ENCODE peak calls at places on chromosomes 11 and 22, in seven cellular contexts. C is GM23338, U is SK-N-SH, X is transverse colon, O is sigmoid colon, I is HCT116, P is breast epithelium. D is an unnamed sample.

GRCh38 chr11:75406338-75406777 is 7.0 kb downstream of the RPS3 start:
- DNase-seq in I (no peak), X (no peak), P (no peak), C (no peak), O (no peak), U (peak; percentile 61), D (no peak)

GRCh38 chr11:79007811-79008294 is 433.0 kb downstream of the TENM4 start:
- DNase-seq in O (no peak), C (no peak), I (no peak), U (no peak), X (no peak), P (no peak), D (no peak)

GRCh38 chr11:132220464-132220863 is 850.0 kb downstream of the NTM start:
- DNase-seq in X (no peak), U (no peak), O (no peak), P (no peak), I (no peak), C (no peak), D (no peak)

GRCh38 chr11:107705027-107705426 is 6.8 kb downstream of the SLN start:
- DNase-seq in P (no peak), U (no peak), I (no peak), O (no peak), C (no peak), X (no peak), D (no peak)

GRCh38 chr22:22401381-22401780 is 107.2 kb downstream of the ZNF280B start:
- DNase-seq in X (no peak), O (no peak), P (no peak), I (no peak), C (no peak), U (no peak), D (no peak)

GRCh38 chr11:77471520-77472234 is 2.2 kb downstream of the PAK1 start:
- DNase-seq in O (no peak), P (no peak), U (peak; percentile 46), X (peak; percentile 67), C (peak; percentile 63), I (no peak), D (peak; percentile 63)

GRCh38 chr11:82858556-82859091 is 41.6 kb downstream of the PRCP start:
- DNase-seq in I (no peak), C (no peak), O (no peak), X (no peak), P (no peak), U (no peak), D (no peak)

GRCh38 chr22:20509344-20510047 is 2.1 kb downstream of the MED15 start:
- DNase-seq in X (peak; percentile 79), O (peak; percentile 89), C (peak; percentile 41), I (no peak), U (peak; percentile 48), P (no peak), D (peak; percentile 67)

GRCh38 chr22:36953239-36954080 is 40.0 kb downstream of the CSF2RB start:
- DNase-seq in U (no peak), O (no peak), P (no peak), C (no peak), I (no peak), X (no peak), D (no peak)

GRCh38 chr11:47854667-47855066 is 6.5 kb upstream of the NUP160 start:
- DNase-seq in I (no peak), C (no peak), X (no peak), U (no peak), O (no peak), P (no peak), D (no peak)

GRCh38 chr11:3196161-3197043 is 22.2 kb downstream of the MRGPRG start:
- DNase-seq in I (no peak), X (peak; percentile 5), C (no peak), U (peak; percentile 75), P (peak; percentile 43), O (peak; percentile 52), D (no peak)

GRCh38 chr11:44733877-44734276 is 7.1 kb downstream of the TSPAN18 start:
- DNase-seq in C (peak; percentile 70), I (no peak), O (no peak), U (no peak), X (no peak), P (no peak), D (no peak)

GRCh38 chr11:117523680-117524079 is 196.0 kb downstream of the CEP164 start:
- DNase-seq in P (no peak), I (no peak), X (no peak), O (no peak), C (no peak), U (no peak), D (no peak)

GRCh38 chr11:133619973-133620372 is 87.7 kb upstream of the OPCML start:
- DNase-seq in C (peak; percentile 29), P (no peak), O (no peak), X (no peak), U (peak; percentile 29), I (no peak), D (no peak)

GRCh38 chr22:36052505-36052941 is 23.9 kb upstream of the RBFOX2 start:
- DNase-seq in U (no peak), P (no peak), C (no peak), I (peak; percentile 77), O (no peak), X (no peak), D (peak; percentile 17)

GRCh38 chr11:102592634-102593581 is 32.2 kb downstream of the MMP20 start:
- DNase-seq in O (no peak), C (peak; percentile 72), U (peak; percentile 12), I (peak; percentile 64), P (no peak), X (no peak), D (no peak)

GRCh38 chr11:46385169-46386004 is 3.9 kb downstream of the MDK start:
- DNase-seq in X (no peak), I (no peak), P (no peak), C (no peak), U (no peak), O (no peak), D (no peak)

GRCh38 chr11:132895340-132895739 is 637.0 kb downstream of the OPCML start:
- DNase-seq in U (no peak), P (no peak), X (no peak), O (no peak), I (no peak), C (no peak), D (no peak)

GRCh38 chr11:75276696-75277095 is 36.1 kb downstream of the TPBGL start:
- DNase-seq in C (peak; percentile 32), O (peak; percentile 52), I (no peak), U (no peak), P (no peak), X (no peak), D (no peak)

GRCh38 chr11:82960779-82961143 is 59.2 kb downstream of the DDIAS start:
- DNase-seq in U (no peak), I (no peak), O (no peak), C (no peak), X (no peak), P (no peak), D (no peak)

GRCh38 chr22:30393885-30394284 is 2.9 kb upstream of the SEC14L2 start:
- DNase-seq in X (no peak), O (no peak), I (no peak), U (no peak), C (no peak), P (no peak), D (no peak)

GRCh38 chr11:64246874-64247728 is at the start of gene PPP1R14B:
- DNase-seq in O (peak; percentile 93), C (peak; percentile 95), U (peak; percentile 95), X (peak; percentile 92), P (peak; percentile 85), I (no peak), D (peak; percentile 83)

GRCh38 chr11:117658809-117659208 is 138.2 kb downstream of the DSCAML1 start:
- DNase-seq in P (no peak), O (no peak), I (no peak), U (no peak), X (peak; percentile 39), C (no peak), D (no peak)

GRCh38 chr11:67118801-67119576 is at the start of gene KDM2A:
- DNase-seq in C (peak; percentile 97), U (peak; percentile 100), I (peak; percentile 96), P (peak; percentile 99), O (peak; percentile 100), X (peak; percentile 99), D (peak; percentile 99)
- TF ChIP-seq CTCF in C (peak; percentile 43), U (no peak), I (no peak), P (no peak), O (no peak), X (no peak), D (peak; percentile 52)

GRCh38 chr22:46694423-46695170 is 43.5 kb downstream of the CERK start:
- DNase-seq in C (no peak), O (peak; percentile 61), P (no peak), U (no peak), I (no peak), X (no peak), D (no peak)

GRCh38 chr22:46696225-46696518 is 41.9 kb downstream of the CERK start:
- DNase-seq in C (no peak), U (peak; percentile 21), X (no peak), P (no peak), I (no peak), O (peak; percentile 63), D (no peak)

GRCh38 chr22:46696614-46697013 is 41.4 kb downstream of the CERK start:
- DNase-seq in C (no peak), U (peak; percentile 38), X (no peak), I (no peak), P (no peak), O (peak; percentile 48), D (no peak)

GRCh38 chr22:46693634-46694422 is 44.2 kb downstream of the CERK start:
- DNase-seq in U (no peak), C (no peak), O (peak; percentile 37), I (no peak), P (no peak), X (no peak), D (no peak)

GRCh38 chr22:46695346-46696224 is 42.5 kb downstream of the CERK start:
- DNase-seq in C (no peak), P (no peak), I (no peak), U (peak; percentile 33), O (peak; percentile 58), X (no peak), D (no peak)
- TF ChIP-seq POLR2AphosphoS5 in C (no peak), P (no peak), I (no peak), U (no peak), O (no peak), X (no peak), D (no peak)

GRCh38 chr11:122788781-122789535 is 49.3 kb upstream of the CRTAM start:
- DNase-seq in P (no peak), C (no peak), X (no peak), U (no peak), O (no peak), I (no peak), D (no peak)
- TF ChIP-seq CTCF in P (no peak), C (peak; percentile 59), X (no peak), U (peak; percentile 48), O (no peak), I (peak; percentile 64), D (no peak)

DNA sequence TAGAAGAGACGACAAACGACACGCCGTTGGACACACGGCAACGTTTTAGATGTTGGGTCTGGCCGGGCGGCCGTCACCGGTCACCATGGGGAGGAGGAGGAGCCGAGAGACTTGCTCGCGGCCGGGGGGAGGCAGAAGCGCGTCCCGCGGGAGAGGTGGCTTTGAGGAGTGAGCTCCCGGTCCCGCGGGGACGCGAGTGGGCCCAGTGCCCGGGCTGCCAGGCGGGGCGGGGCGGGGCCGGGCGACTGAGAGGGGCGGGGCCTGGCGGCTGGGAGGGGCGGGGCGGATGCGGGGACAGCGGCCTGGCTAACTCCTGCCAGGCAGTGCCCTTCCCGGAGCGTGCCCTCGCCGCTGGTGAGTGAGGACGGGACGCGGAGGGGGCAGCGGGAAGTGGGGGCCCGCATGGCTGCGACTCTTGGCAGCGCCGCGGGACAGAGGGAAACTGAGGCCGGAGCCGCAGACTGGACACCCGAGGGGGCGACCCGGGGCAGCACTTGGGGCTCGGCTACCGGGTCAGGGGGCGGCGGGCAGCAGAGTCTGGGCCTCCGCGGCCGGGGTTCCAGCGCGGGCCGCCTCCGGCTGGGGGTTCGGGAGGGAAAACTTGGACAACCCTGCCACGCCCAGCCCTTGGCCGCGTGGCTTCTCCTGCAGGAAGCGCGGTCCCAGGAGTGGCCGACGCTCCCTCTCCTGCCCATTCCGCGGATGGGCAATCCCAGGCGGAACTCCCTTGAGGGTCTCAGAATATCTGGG is at the start of gene TSPO:
- DNase-seq in C (peak; percentile 57), I (no peak), U (peak; percentile 89), O (peak; percentile 90), P (peak; percentile 78), X (peak; percentile 84), D (peak; percentile 78)
- TF ChIP-seq POLR2AphosphoS5 in C (peak; percentile 40), I (peak; percentile 87), U (no peak), O (peak; percentile 35), P (no peak), X (peak; percentile 83), D (peak; percentile 10)

D was measured in prostate gland.